ENCODE peak calls at places on chromosomes 1 and 21, in eight cellular contexts. Y, C, A, W, L, N, U and K are unnamed samples.

GRCh38 chr1:29706936-29707335 is 470.6 kb downstream of the PTPRU start:
- DNase-seq in W (no peak), A (peak), N (peak), C (peak), Y (no peak), U (no peak), L (peak), K (no peak)

GRCh38 chr1:6954596-6954995 is 169.3 kb downstream of the CAMTA1 start:
- DNase-seq in U (no peak), W (no peak), C (no peak), L (no peak), Y (no peak), A (no peak), N (no peak), K (no peak)

GRCh38 chr1:215201301-215201700 is 118.8 kb downstream of the KCNK2 start:
- DNase-seq in C (no peak), N (no peak), U (no peak), W (no peak), L (no peak), Y (no peak), A (peak), K (no peak)

GRCh38 chr1:16605213-16605525 is 8.2 kb downstream of the NBPF1 start:
- DNase-seq in Y (no peak), C (no peak), N (no peak), A (no peak), U (no peak), L (no peak), W (no peak), K (no peak)

GRCh38 chr1:204937901-204938300 is 67.2 kb downstream of the NFASC start:
- DNase-seq in A (no peak), W (no peak), C (no peak), N (no peak), U (no peak), L (no peak), Y (no peak), K (no peak)

GRCh38 chr1:39337067-39337466 is 132.6 kb downstream of the MACF1 start:
- DNase-seq in U (no peak), N (no peak), Y (no peak), L (no peak), A (no peak), W (no peak), C (no peak), K (no peak)

GRCh38 chr1:145871994-145872411 is 13.1 kb upstream of the PIAS3 start:
- DNase-seq in N (peak), C (no peak), L (no peak), Y (no peak), W (no peak), U (no peak), A (peak), K (no peak)

GRCh38 chr1:166166701-166167394 is at the start of gene FAM78B:
- DNase-seq in C (peak), U (no peak), A (peak), N (peak), W (peak), Y (peak), L (no peak), K (peak)

GRCh38 chr1:182235952-182236650 is 155.5 kb downstream of the GLUL start:
- DNase-seq in L (peak), Y (peak), W (no peak), C (no peak), A (no peak), U (no peak), N (no peak), K (peak)

GRCh38 chr1:40039757-40040510 is 595 bp upstream of the CAP1 start:
- DNase-seq in Y (peak), A (peak), U (peak), C (peak), W (peak), N (peak), L (peak), K (peak)

GRCh38 chr1:65149391-65149729 is 1.4 kb downstream of the AK4 start:
- DNase-seq in C (no peak), Y (no peak), W (no peak), N (no peak), A (no peak), L (no peak), U (no peak), K (no peak)

GRCh38 chr21:14991957-14992356 is 72.8 kb downstream of the NRIP1 start:
- DNase-seq in N (no peak), C (no peak), L (no peak), Y (no peak), W (no peak), A (peak), U (no peak), K (no peak)

GRCh38 chr1:191641420-191642215 is 516.6 kb upstream of the RGS18 start:
- DNase-seq in A (peak), Y (no peak), L (no peak), C (no peak), N (no peak), W (no peak), U (peak), K (no peak)

GRCh38 chr1:26889580-26890466 is at the start of gene GPN2:
- DNase-seq in C (peak), Y (no peak), A (peak), U (peak), N (peak), W (peak), L (peak), K (peak)

GRCh38 chr1:37477946-37478345 is 3.6 kb downstream of the ZC3H12A start:
- DNase-seq in U (no peak), L (no peak), A (peak), Y (no peak), W (no peak), N (no peak), C (no peak), K (no peak)

GRCh38 chr1:220045356-220046051 is 801 bp downstream of the EPRS1 start:
- DNase-seq in L (no peak), W (no peak), U (no peak), A (peak), C (no peak), N (no peak), Y (peak), K (no peak)

GRCh38 chr21:41852151-41852928 is 26.8 kb downstream of the PRDM15 start:
- DNase-seq in N (no peak), A (no peak), Y (no peak), C (no peak), U (no peak), W (no peak), L (no peak), K (no peak)

GRCh38 chr1:239155466-239155865 is 230.9 kb upstream of the CHRM3 start:
- DNase-seq in L (no peak), U (no peak), N (no peak), A (no peak), W (no peak), Y (no peak), C (no peak), K (no peak)

GRCh38 chr1:187689137-187689536 is 860.4 kb downstream of the PLA2G4A start:
- DNase-seq in U (no peak), Y (no peak), C (peak), N (no peak), L (no peak), A (peak), W (no peak), K (no peak)

GRCh38 chr21:44440241-44441040 is 14.9 kb upstream of the LRRC3 start:
- DNase-seq in C (no peak), L (no peak), U (no peak), A (no peak), W (no peak), Y (no peak), N (no peak), K (no peak)

GRCh38 chr21:38858429-38859205 is 52.9 kb downstream of the ETS2 start:
- DNase-seq in Y (no peak), U (no peak), W (no peak), C (no peak), N (no peak), L (no peak), A (no peak), K (no peak)

GRCh38 chr1:27557596-27558340 is 46.2 kb downstream of the AHDC1 start:
- DNase-seq in A (no peak), L (no peak), N (no peak), W (no peak), U (no peak), C (no peak), Y (peak), K (peak)

GRCh38 chr1:219555031-219555667 is 57.8 kb downstream of the ZC3H11B start:
- DNase-seq in Y (peak), N (no peak), C (no peak), L (no peak), U (peak), W (no peak), A (peak), K (no peak)

GRCh38 chr1:40389234-40389815 is 15.8 kb downstream of the SMAP2 start:
- DNase-seq in A (no peak), N (no peak), U (no peak), W (no peak), C (no peak), Y (no peak), L (no peak), K (no peak)

GRCh38 chr1:159177273-159177907 is 6.0 kb downstream of the CADM3 start:
- DNase-seq in C (no peak), A (peak), N (no peak), L (no peak), Y (peak), U (no peak), W (no peak), K (peak)

GRCh38 chr1:209675567-209676154 is 449 bp downstream of the G0S2 start:
- DNase-seq in Y (no peak), U (no peak), W (no peak), A (peak), L (no peak), C (no peak), N (no peak), K (no peak)

GRCh38 chr1:229076217-229076616 is 194.7 kb upstream of the RAB4A start:
- DNase-seq in U (no peak), Y (no peak), W (no peak), L (no peak), C (no peak), A (no peak), N (no peak), K (no peak)

GRCh38 chr1:184212649-184213314 is 161.3 kb downstream of the TSEN15 start:
- DNase-seq in L (no peak), N (no peak), A (peak), Y (peak), W (no peak), U (no peak), C (no peak), K (peak)

GRCh38 chr1:31937300-31938183 is 626 bp downstream of the PTP4A2 start:
- DNase-seq in Y (no peak), U (peak), A (peak), N (peak), L (no peak), W (peak), C (peak), K (no peak)

GRCh38 chr1:58402444-58402843 is 144.1 kb downstream of the OMA1 start:
- DNase-seq in N (no peak), L (no peak), A (peak), Y (no peak), U (no peak), C (no peak), W (no peak), K (no peak)

GRCh38 chr21:25467891-25468290 is 139.4 kb downstream of the MRPL39 start:
- DNase-seq in N (no peak), Y (peak), A (peak), L (no peak), C (no peak), U (no peak), W (no peak), K (no peak)

GRCh38 chr1:229087339-229087738 is 183.6 kb upstream of the RAB4A start:
- DNase-seq in Y (no peak), A (no peak), C (no peak), W (no peak), U (no peak), N (no peak), L (no peak), K (no peak)

GRCh38 chr1:152029144-152029936 is 7.5 kb downstream of the S100A11 start:
- DNase-seq in N (no peak), A (peak), W (no peak), C (no peak), U (no peak), Y (peak), L (no peak), K (no peak)

GRCh38 chr1:43363283-43363934 is 4.4 kb downstream of the ELOVL1 start:
- DNase-seq in L (no peak), Y (no peak), A (no peak), C (no peak), W (no peak), U (no peak), N (no peak), K (no peak)

GRCh38 chr1:108048311-108049082 is 83.5 kb upstream of the VAV3 start:
- DNase-seq in L (no peak), A (no peak), C (no peak), N (no peak), Y (no peak), U (no peak), W (no peak), K (no peak)

GRCh38 chr1:111989531-111990025 is at the start of gene KCND3:
- DNase-seq in N (peak), Y (no peak), U (no peak), L (peak), W (no peak), C (peak), A (peak), K (no peak)